ENCODE peak calls at places on chromosomes 16 and 17, in seven cellular contexts. C is heart right ventricle, I is H7, G is NCI-H1417, X is T47D, Q is NCI-H1694, E is T-helper 2 cell. U is an unnamed sample.

GRCh38 chr17:65243838-65244237 is 106.7 kb downstream of the RGS9 start:
- DNase-seq in C (peak; percentile 11), I (peak; percentile 37), G (peak; percentile 68), X (no peak), Q (no peak), E (no peak), U (no peak)

GRCh38 chr16:70691223-70692129 is 5.6 kb upstream of the MTSS2 start:
- DNase-seq in C (peak; percentile 88), I (no peak), G (no peak), X (no peak), Q (peak; percentile 90), E (no peak), U (no peak)

GRCh38 chr17:8175795-8176196 is 384 bp downstream of the TMEM107 start:
- DNase-seq in C (no peak), I (no peak), G (no peak), X (no peak), Q (no peak), E (no peak), U (no peak)

GRCh38 chr16:87924937-87925670 is 11.2 kb downstream of the CA5A start:
- DNase-seq in C (no peak), I (peak; percentile 65), G (peak; percentile 90), X (peak; percentile 95), Q (peak; percentile 87), E (no peak), U (no peak)

GRCh38 chr17:17205368-17206148 is 575 bp downstream of the PLD6 start:
- DNase-seq in C (peak; percentile 51), I (peak; percentile 68), G (peak; percentile 2), X (peak; percentile 51), Q (peak; percentile 40), E (peak; percentile 66), U (peak; percentile 28)

GRCh38 chr16:70391881-70392481 is 45.3 kb downstream of the DDX19A start:
- DNase-seq in C (peak; percentile 28), I (no peak), G (no peak), X (no peak), Q (peak; percentile 54), E (no peak), U (no peak)

GRCh38 chr17:52145496-52145895 is 13.0 kb downstream of the CA10 start:
- DNase-seq in C (no peak), I (no peak), G (no peak), X (no peak), Q (no peak), E (peak; percentile 56), U (no peak)

GRCh38 chr17:28705728-28706334 is 5.9 kb downstream of the PROCA1 start:
- DNase-seq in C (no peak), I (peak; percentile 46), G (no peak), X (no peak), Q (no peak), E (no peak), U (no peak)

GRCh38 chr17:42774066-42774750 is 959 bp downstream of the VPS25 start:
- DNase-seq in C (no peak), I (no peak), G (no peak), X (no peak), Q (no peak), E (no peak), U (no peak)

GRCh38 chr17:72421128-72422092 is 300.6 kb downstream of the SOX9 start:
- DNase-seq in C (no peak), I (no peak), G (no peak), X (peak; percentile 62), Q (no peak), E (peak; percentile 59), U (no peak)

GRCh38 chr16:65116818-65117430 is 4.9 kb downstream of the CDH11 start:
- DNase-seq in C (no peak), I (no peak), G (no peak), X (no peak), Q (no peak), E (no peak), U (no peak)

GRCh38 chr17:28760987-28761562 is 17.3 kb downstream of the TRAF4 start:
- DNase-seq in C (peak; percentile 54), I (peak; percentile 79), G (no peak), X (peak; percentile 68), Q (no peak), E (no peak), U (no peak)

GRCh38 chr16:5025171-5025632 is 8.5 kb downstream of the NAGPA start:
- DNase-seq in C (peak; percentile 33), I (peak; percentile 95), G (no peak), X (peak; percentile 8), Q (peak; percentile 32), E (no peak), U (no peak)

GRCh38 chr17:49358638-49359247 is 3.3 kb downstream of the ZNF652 start:
- DNase-seq in C (no peak), I (no peak), G (no peak), X (no peak), Q (no peak), E (peak; percentile 76), U (no peak)

GRCh38 chr16:30660424-30661251 is 2.4 kb downstream of the FBRS start:
- DNase-seq in C (no peak), I (peak; percentile 27), G (no peak), X (peak; percentile 42), Q (no peak), E (peak; percentile 90), U (peak; percentile 57)

GRCh38 chr17:50257574-50258224 is 16.6 kb upstream of the TMEM92 start:
- DNase-seq in C (no peak), I (peak; percentile 73), G (no peak), X (no peak), Q (no peak), E (no peak), U (no peak)

GRCh38 chr16:89193021-89193575 is 7.2 kb downstream of the SLC22A31 start:
- DNase-seq in C (peak; percentile 46), I (peak; percentile 99), G (no peak), X (peak; percentile 96), Q (no peak), E (peak; percentile 79), U (no peak)

GRCh38 chr16:56547120-56547948 is 17.5 kb upstream of the MT4 start:
- DNase-seq in C (no peak), I (peak; percentile 65), G (no peak), X (no peak), Q (no peak), E (peak; percentile 35), U (no peak)

GRCh38 chr16:66711581-66711980 is 15.0 kb upstream of the CMTM4 start:
- DNase-seq in C (no peak), I (no peak), G (no peak), X (no peak), Q (no peak), E (no peak), U (no peak)

GRCh38 chr17:37438141-37438540 is 31.5 kb downstream of the TADA2A start:
- DNase-seq in C (no peak), I (peak; percentile 31), G (no peak), X (no peak), Q (peak; percentile 17), E (no peak), U (no peak)

GRCh38 chr17:45742251-45742650 is 41.9 kb upstream of the CRHR1 start:
- DNase-seq in C (no peak), I (no peak), G (no peak), X (no peak), Q (no peak), E (no peak), U (no peak)

GRCh38 chr17:64622931-64623654 is 39.0 kb downstream of the SMURF2 start:
- DNase-seq in C (no peak), I (no peak), G (no peak), X (no peak), Q (no peak), E (no peak), U (no peak)

GRCh38 chr17:32267690-32268205 is 2.1 kb downstream of the RHBDL3 start:
- DNase-seq in C (no peak), I (peak; percentile 59), G (no peak), X (peak; percentile 35), Q (no peak), E (no peak), U (no peak)

U was measured in activated T-cell treated with anti-CD3 and anti-CD28 coated beads for 1 hour.